ENCODE peak calls at places on chromosomes 5 and 9, in six cellular contexts. X is nephron progenitor cell; E is heart left ventricle; Y is AG04449; R is natural killer cell; Q is stimulated activated CD8-positive, alpha-beta memory T cell treated with anti-CD3 and anti-CD28 coated beads, Interleukin-15, amount 100 ng/mL, for 24 hours. F is an unnamed sample.

GRCh38 chr9:8816361-8816760 is 1016.8 kb upstream of the DMAC1 start:
- DNase-seq in Q (no peak), Y (no peak), X (peak; percentile 34), E (no peak), R (no peak), F (no peak)

GRCh38 chr5:134590992-134591659 is 41.5 kb downstream of the SAR1B start:
- DNase-seq in Y (no peak), R (no peak), Q (no peak), X (no peak), E (no peak), F (no peak)

GRCh38 chr9:112180387-112180881 is 5.3 kb upstream of the SUSD1 start:
- DNase-seq in Y (no peak), E (no peak), Q (no peak), R (peak; percentile 42), X (no peak), F (no peak)

GRCh38 chr5:154972476-154973080 is 31.7 kb downstream of the MRPL22 start:
- DNase-seq in Q (no peak), X (peak; percentile 47), E (peak; percentile 37), Y (no peak), R (no peak), F (peak; percentile 44)

GRCh38 chr5:44862808-44863207 is 54.1 kb downstream of the MRPS30 start:
- DNase-seq in X (no peak), Q (no peak), Y (no peak), E (no peak), R (no peak), F (peak; percentile 44)

GRCh38 chr5:112203229-112203628 is 215.8 kb downstream of the EPB41L4A start:
- DNase-seq in Q (no peak), R (no peak), E (no peak), Y (no peak), X (no peak), F (no peak)

GRCh38 chr5:132179410-132179809 is 48.2 kb downstream of the P4HA2 start:
- DNase-seq in Q (no peak), E (no peak), X (no peak), Y (no peak), R (no peak), F (peak; percentile 19)

GRCh38 chr5:128081111-128081865 is 2.3 kb upstream of the SLC12A2 start:
- DNase-seq in R (no peak), E (no peak), Q (no peak), Y (no peak), X (no peak), F (no peak)

GRCh38 chr9:77673912-77674791 is 26.0 kb upstream of the GNA14 start:
- DNase-seq in Q (no peak), Y (peak; percentile 16), R (no peak), X (no peak), E (no peak), F (no peak)

GRCh38 chr5:109877670-109878045 is 187.9 kb downstream of the MAN2A1 start:
- DNase-seq in R (no peak), X (no peak), Y (no peak), E (no peak), Q (no peak), F (no peak)

F was measured in astrocyte of the spinal cord.